ENCODE peak calls at places on chromosomes 11 and 22, in ten cellular contexts. I is IMR-90; A is germinal center; Y is stimulated activated CD8-positive, alpha-beta memory T cell treated with anti-CD3 and anti-CD28 coated beads, Interleukin-2, amount 100 ng/mL, for 1 hour; G is stimulated activated CD4-positive, alpha-beta T cell treated with anti-CD3 and anti-CD28 coated beads, Interleukin-15, amount 100 ng/mL, for 1 hour; D is KG1; X is activated T-cell treated with anti-CD3 and anti-CD28 coated beads, Interleukin-2, amount 50 U/mL, for 72 hours; T is iPS-NIHi11; N is ecto neural progenitor cell; S is activated T-helper 1 cell treated with Interleukin-2 at 50 U/mL for 16 hours. R is an unnamed sample.

GRCh38 chr11:62806611-62807121 is 1.4 kb upstream of the NXF1 start:
- DNase-seq in I (peak; percentile 48), A (no peak), Y (no peak), G (no peak), D (no peak), X (no peak), T (no peak), N (no peak), S (no peak), R (peak; percentile 48)

GRCh38 chr11:79822771-79823170 is 381.9 kb upstream of the TENM4 start:
- DNase-seq in I (no peak), A (no peak), Y (no peak), G (no peak), D (no peak), X (no peak), T (no peak), N (no peak), S (no peak), R (no peak)

GRCh38 chr22:24185001-24185500 is 3.8 kb downstream of the SUSD2 start:
- DNase-seq in I (no peak), A (no peak), Y (no peak), G (no peak), D (no peak), X (no peak), T (no peak), N (no peak), S (no peak), R (no peak)

GRCh38 chr11:3984896-3985295 is 109.7 kb upstream of the RRM1 start:
- DNase-seq in I (peak; percentile 17), A (no peak), Y (no peak), G (no peak), D (no peak), X (peak; percentile 59), T (peak; percentile 40), N (no peak), S (no peak), R (peak; percentile 8)

GRCh38 chr22:19109198-19110063 is 12.8 kb downstream of the DGCR2 start:
- DNase-seq in I (peak; percentile 64), A (peak; percentile 62), Y (no peak), G (no peak), D (peak; percentile 47), X (peak; percentile 47), T (no peak), N (no peak), S (peak; percentile 30), R (peak; percentile 99)

GRCh38 chr11:75073459-75074190 is 23.1 kb downstream of the OR2AT4 start:
- DNase-seq in I (no peak), A (no peak), Y (no peak), G (no peak), D (no peak), X (no peak), T (peak; percentile 31), N (no peak), S (no peak), R (no peak)

GRCh38 chr11:92424281-92424680 is 199.7 kb downstream of the FAT3 start:
- DNase-seq in I (peak; percentile 51), A (no peak), Y (no peak), G (no peak), D (no peak), X (no peak), T (no peak), N (no peak), S (no peak), R (no peak)

GRCh38 chr11:79600747-79601146 is 159.9 kb upstream of the TENM4 start:
- DNase-seq in I (no peak), A (no peak), Y (no peak), G (no peak), D (no peak), X (no peak), T (no peak), N (no peak), S (no peak), R (no peak)

GRCh38 chr22:46588279-46589140 is 31.7 kb upstream of the GRAMD4 start:
- DNase-seq in I (no peak), A (no peak), Y (no peak), G (no peak), D (no peak), X (no peak), T (no peak), N (no peak), S (no peak), R (no peak)

GRCh38 chr11:46356911-46357482 is 9.7 kb downstream of the DGKZ start:
- DNase-seq in I (peak; percentile 85), A (no peak), Y (no peak), G (no peak), D (no peak), X (no peak), T (no peak), N (no peak), S (no peak), R (no peak)

GRCh38 chr11:117972589-117973445 is 13.4 kb upstream of the IL10RA start:
- DNase-seq in I (no peak), A (no peak), Y (no peak), G (no peak), D (no peak), X (no peak), T (no peak), N (no peak), S (no peak), R (no peak)

GRCh38 chr22:29702025-29702930 is 17.5 kb upstream of the CABP7 start:
- DNase-seq in I (peak; percentile 11), A (no peak), Y (no peak), G (no peak), D (no peak), X (no peak), T (no peak), N (no peak), S (no peak), R (no peak)

GRCh38 chr11:40316171-40316570 is 1143.3 kb downstream of the LRRC4C start:
- DNase-seq in I (no peak), A (no peak), Y (no peak), G (no peak), D (no peak), X (no peak), T (no peak), N (no peak), S (no peak), R (no peak)

GRCh38 chr11:30000986-30001385 is 15.8 kb downstream of the KCNA4 start:
- DNase-seq in I (no peak), A (no peak), Y (no peak), G (no peak), D (no peak), X (no peak), T (no peak), N (no peak), S (no peak), R (no peak)

GRCh38 chr11:72350752-72351151 is 83.6 kb downstream of the CLPB start:
- DNase-seq in I (peak; percentile 24), A (no peak), Y (no peak), G (no peak), D (no peak), X (no peak), T (no peak), N (no peak), S (no peak), R (no peak)

GRCh38 chr22:30809086-30809485 is 114.4 kb downstream of the OSBP2 start:
- DNase-seq in I (peak; percentile 70), A (no peak), Y (no peak), G (no peak), D (no peak), X (no peak), T (no peak), N (no peak), S (no peak), R (no peak)

GRCh38 chr22:42757475-42757874 is 36.8 kb upstream of the A4GALT start:
- DNase-seq in I (peak; percentile 48), A (no peak), Y (no peak), G (no peak), D (no peak), X (no peak), T (peak; percentile 71), N (no peak), S (no peak), R (no peak)

GRCh38 chr11:76682681-76683080 is 12.1 kb upstream of the LRRC32 start:
- DNase-seq in I (no peak), A (no peak), Y (no peak), G (no peak), D (no peak), X (no peak), T (no peak), N (no peak), S (no peak), R (no peak)

GRCh38 chr11:128802358-128802981 is 64.6 kb downstream of the KCNJ1 start:
- DNase-seq in I (no peak), A (no peak), Y (no peak), G (no peak), D (no peak), X (no peak), T (peak; percentile 68), N (no peak), S (no peak), R (no peak)

GRCh38 chr11:69947059-69947771 is 128.0 kb upstream of the FGF3 start:
- DNase-seq in I (no peak), A (no peak), Y (no peak), G (no peak), D (no peak), X (no peak), T (no peak), N (no peak), S (no peak), R (no peak)

GRCh38 chr11:11995601-11996000 is 12.8 kb downstream of the DKK3 start:
- DNase-seq in I (no peak), A (no peak), Y (no peak), G (no peak), D (no peak), X (no peak), T (no peak), N (no peak), S (no peak), R (no peak)

GRCh38 chr22:44023404-44024287 is 456 bp upstream of the PARVB start:
- DNase-seq in I (peak; percentile 12), A (peak; percentile 29), Y (no peak), G (no peak), D (peak; percentile 9), X (peak; percentile 48), T (peak; percentile 87), N (peak; percentile 68), S (no peak), R (peak; percentile 19)

GRCh38 chr11:73040046-73040445 is 102.1 kb downstream of the FCHSD2 start:
- DNase-seq in I (no peak), A (no peak), Y (no peak), G (no peak), D (no peak), X (no peak), T (peak; percentile 43), N (peak; percentile 63), S (no peak), R (no peak)

GRCh38 chr11:72222106-72222891 is 2.3 kb upstream of the INPPL1 start:
- DNase-seq in I (no peak), A (no peak), Y (no peak), G (no peak), D (no peak), X (no peak), T (no peak), N (peak; percentile 53), S (no peak), R (peak; percentile 1)

GRCh38 chr11:106156290-106156937 is 79.0 kb downstream of the AASDHPPT start:
- DNase-seq in I (peak; percentile 83), A (peak; percentile 2), Y (no peak), G (no peak), D (peak; percentile 31), X (no peak), T (peak; percentile 35), N (no peak), S (no peak), R (peak; percentile 42)

GRCh38 chr22:46446799-46447198 is 90.6 kb downstream of the CELSR1 start:
- DNase-seq in I (no peak), A (no peak), Y (no peak), G (no peak), D (no peak), X (no peak), T (no peak), N (no peak), S (no peak), R (no peak)

GRCh38 chr11:110883266-110883665 is 171.0 kb upstream of the ARHGAP20 start:
- DNase-seq in I (peak; percentile 32), A (no peak), Y (no peak), G (no peak), D (no peak), X (no peak), T (no peak), N (no peak), S (no peak), R (no peak)